ENCODE peak calls at places on chromosomes 2 and 18, in five cellular contexts. M is astrocyte; B is naive thymus-derived CD4-positive, alpha-beta T cell; J is WERI-Rb-1; U is mammary epithelial cell. O is an unnamed sample.

GRCh38 chr2:203873921-203874631 is 6.5 kb downstream of the CTLA4 start:
- DNase-seq in J (no peak), M (no peak), U (peak; percentile 50), B (no peak), O (no peak)

GRCh38 chr2:105929506-105929905 is 184.8 kb downstream of the NCK2 start:
- DNase-seq in B (no peak), U (no peak), M (no peak), J (no peak), O (no peak)

GRCh38 chr2:46187112-46187618 is 110.0 kb upstream of the EPAS1 start:
- DNase-seq in J (no peak), U (peak; percentile 49), M (peak; percentile 49), B (no peak), O (no peak)

GRCh38 chr2:224085246-224085645 is 46.2 kb upstream of the SERPINE2 start:
- DNase-seq in J (no peak), M (peak; percentile 68), U (peak; percentile 71), B (no peak), O (no peak)

GRCh38 chr2:101463458-101463857 is 11.5 kb downstream of the RFX8 start:
- DNase-seq in J (no peak), U (no peak), B (no peak), M (no peak), O (no peak)

GRCh38 chr2:162072976-162073775 is 839 bp downstream of the DPP4 start:
- DNase-seq in U (no peak), B (no peak), J (peak; percentile 18), M (no peak), O (no peak)

GRCh38 chr2:88131201-88131998 is 3.5 kb upstream of the FABP1 start:
- DNase-seq in B (no peak), M (no peak), J (no peak), U (no peak), O (no peak)

GRCh38 chr2:197515798-197516761 is at the start of gene MOB4:
- DNase-seq in B (peak; percentile 94), U (peak; percentile 93), M (peak; percentile 82), J (peak; percentile 96), O (peak; percentile 95)

GRCh38 chr2:20525041-20526035 is 78.5 kb downstream of the RHOB start:
- DNase-seq in U (peak; percentile 44), J (no peak), B (no peak), M (peak; percentile 32), O (peak; percentile 82)

GRCh38 chr2:22904126-22904684 is 480.8 kb upstream of the KLHL29 start:
- DNase-seq in U (no peak), M (no peak), J (peak; percentile 74), B (no peak), O (no peak)

GRCh38 chr2:215870088-215870490 is 143.3 kb downstream of the MREG start:
- DNase-seq in M (peak; percentile 63), B (no peak), J (no peak), U (peak; percentile 71), O (no peak)

GRCh38 chr2:216590780-216591179 is 42.4 kb upstream of the IGFBP2 start:
- DNase-seq in U (no peak), B (no peak), M (no peak), J (peak; percentile 65), O (peak; percentile 19)

GRCh38 chr2:174331731-174332606 is 2.8 kb upstream of the SP9 start:
- DNase-seq in J (peak; percentile 79), M (no peak), B (no peak), U (no peak), O (no peak)

GRCh38 chr2:226644342-226644957 is 155.2 kb downstream of the IRS1 start:
- DNase-seq in M (peak; percentile 82), U (no peak), B (no peak), J (no peak), O (no peak)

GRCh38 chr2:86337235-86338099 is at the start of gene REEP1:
- DNase-seq in J (peak; percentile 40), B (no peak), U (peak; percentile 28), M (no peak), O (peak; percentile 64)

GRCh38 chr2:28316546-28317335 is 75.9 kb upstream of the FOSL2 start:
- DNase-seq in U (no peak), J (no peak), M (no peak), B (no peak), O (no peak)

GRCh38 chr2:128427356-128427755 is 108.7 kb upstream of the HS6ST1 start:
- DNase-seq in B (no peak), M (no peak), U (no peak), J (peak; percentile 2), O (no peak)

GRCh38 chr2:223933098-223933800 is 11.9 kb downstream of the WDFY1 start:
- DNase-seq in U (no peak), M (no peak), B (no peak), J (no peak), O (no peak)

GRCh38 chr18:4544131-4544530 is 89.0 kb upstream of the DLGAP1 start:
- DNase-seq in B (no peak), U (no peak), J (no peak), M (no peak), O (no peak)

GRCh38 chr18:35267809-35268208 is 22.2 kb downstream of the ZSCAN30 start:
- DNase-seq in U (no peak), B (no peak), J (no peak), M (no peak), O (no peak)

GRCh38 chr2:124699001-124699565 is 674.0 kb downstream of the CNTNAP5 start:
- DNase-seq in U (no peak), B (no peak), M (no peak), J (peak; percentile 54), O (no peak)

GRCh38 chr2:62149708-62150107 is 46.2 kb upstream of the B3GNT2 start:
- DNase-seq in M (peak; percentile 93), B (no peak), U (peak; percentile 96), J (no peak), O (no peak)

GRCh38 chr2:191831410-191831994 is 15.4 kb downstream of the CAVIN2 start:
- DNase-seq in U (no peak), B (no peak), M (no peak), J (no peak), O (no peak)

GRCh38 chr2:128197059-128197458 is 106.1 kb downstream of the UGGT1 start:
- DNase-seq in M (no peak), J (no peak), U (no peak), B (no peak), O (no peak)

GRCh38 chr18:48541026-48541746 is 2.4 kb downstream of the CTIF start:
- DNase-seq in B (peak; percentile 23), M (peak; percentile 76), U (peak; percentile 80), J (peak; percentile 82), O (peak; percentile 60)

GRCh38 chr2:36060133-36060532 is 295.4 kb upstream of the CRIM1 start:
- DNase-seq in M (no peak), U (no peak), J (no peak), B (no peak), O (no peak)

GRCh38 chr18:58970943-58971799 is 106.5 kb downstream of the ZNF532 start:
- DNase-seq in J (peak; percentile 76), B (no peak), U (no peak), M (no peak), O (no peak)

GRCh38 chr18:39773656-39774055 is 2181.4 kb upstream of the PIK3C3 start:
- DNase-seq in B (no peak), J (no peak), M (peak; percentile 36), U (no peak), O (no peak)

GRCh38 chr2:241218131-241219029 is 29.9 kb downstream of the ANO7 start:
- DNase-seq in J (peak; percentile 55), U (peak; percentile 12), B (peak; percentile 38), M (no peak), O (no peak)

GRCh38 chr2:98088261-98088660 is 1.3 kb downstream of the VWA3B start:
- DNase-seq in U (no peak), B (no peak), M (no peak), J (no peak), O (no peak)

DNA sequence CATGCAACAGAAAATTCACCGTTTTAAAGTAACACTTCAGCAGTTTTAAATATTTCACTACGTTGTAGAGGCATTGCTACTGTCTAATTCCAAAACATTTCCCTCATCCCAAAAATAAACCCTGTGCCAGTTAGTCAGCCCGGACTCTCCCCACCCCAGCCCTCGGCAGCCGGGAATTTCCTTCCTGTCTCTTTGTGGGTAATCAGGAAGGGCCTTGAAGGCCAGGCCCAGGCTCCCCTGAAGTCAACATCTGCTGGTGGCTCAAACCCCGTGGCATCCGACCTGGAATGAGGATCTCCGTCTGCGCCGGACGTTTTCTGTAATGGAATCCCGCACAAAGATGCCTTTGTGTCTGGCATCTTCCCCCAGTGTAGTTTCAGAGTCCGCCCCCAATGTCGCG is 219.6 kb downstream of the SNTG2 start:
- DNase-seq in M (no peak), J (no peak), U (no peak), B (no peak), O (no peak)
- H3K9me3 ChIP-seq in M (peaks cover 6% of the 10 kb centered on the region), J (peaks cover 7% of the 10 kb centered on the region), U (peaks cover 9% of the 10 kb centered on the region), B (no peaks in the 10 kb centered on the region), O (no peaks in the 10 kb centered on the region)

GRCh38 chr2:99127999-99128398 is 13.5 kb upstream of the C2orf15 start:
- DNase-seq in B (no peak), U (no peak), M (no peak), J (no peak), O (no peak)
- H3K9me3 ChIP-seq in B (peaks cover 7% of the 10 kb centered on the region), U (no peaks in the 10 kb centered on the region), M (no peaks in the 10 kb centered on the region), J (peaks cover 2% of the 10 kb centered on the region), O (peaks cover 5% of the 10 kb centered on the region)

GRCh38 chr2:212864186-212864585 is 287.2 kb downstream of the IKZF2 start:
- DNase-seq in M (no peak), B (no peak), U (no peak), J (no peak), O (no peak)
- H3K9me3 ChIP-seq in M (peaks cover 7% of the 10 kb centered on the region), B (peaks cover 7% of the 10 kb centered on the region), U (peaks cover 7% of the 10 kb centered on the region), J (peaks cover 15% of the 10 kb centered on the region), O (peaks cover 5% of the 10 kb centered on the region)

GRCh38 chr2:136205615-136206014 is 87.7 kb upstream of the CXCR4 start:
- DNase-seq in M (no peak), B (no peak), U (no peak), J (no peak), O (no peak)
- H3K9me3 ChIP-seq in M (no peaks in the 10 kb centered on the region), B (peaks cover 4% of the 10 kb centered on the region), U (no peaks in the 10 kb centered on the region), J (no peaks in the 10 kb centered on the region), O (no peaks in the 10 kb centered on the region)

DNA sequence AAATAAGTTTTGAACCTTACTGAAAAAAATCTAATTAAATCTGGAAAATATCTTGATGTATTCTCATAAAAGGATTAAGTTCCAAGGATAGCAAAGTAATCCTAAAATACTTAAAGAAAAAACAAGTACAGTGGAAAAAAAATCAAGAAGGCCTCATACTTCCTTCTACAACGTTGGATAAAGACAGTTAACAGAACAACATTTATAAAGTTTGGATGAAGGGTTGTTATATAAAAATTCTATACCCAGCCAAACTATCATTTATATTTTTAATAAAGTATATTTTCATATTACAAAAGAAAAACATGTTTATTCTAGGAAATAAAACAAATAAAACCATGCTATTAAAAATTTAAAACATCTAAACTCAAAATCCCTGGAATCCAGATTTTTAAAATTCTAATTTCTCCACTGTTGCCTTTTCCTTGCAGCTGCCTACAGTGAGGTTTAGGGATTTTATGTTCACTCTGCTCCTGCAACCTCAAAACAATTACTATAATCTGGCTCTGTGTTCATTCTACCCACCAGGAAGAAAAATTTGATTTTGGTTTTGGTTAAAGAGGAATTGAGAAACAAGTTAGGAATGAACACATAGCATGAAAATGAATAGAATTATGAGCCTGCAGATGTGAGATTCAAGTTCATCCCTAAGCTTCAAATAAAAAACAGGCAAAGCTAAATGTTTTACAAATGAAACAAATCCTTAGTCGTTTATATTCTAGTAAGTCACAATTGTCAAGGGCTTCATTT is 142.8 kb downstream of the LPIN1 start:
- DNase-seq in M (no peak), B (no peak), J (no peak), U (no peak), O (no peak)
- H3K9me3 ChIP-seq in M (peaks cover 4% of the 10 kb centered on the region), B (peaks cover 7% of the 10 kb centered on the region), J (peaks cover 21% of the 10 kb centered on the region), U (peaks cover 5% of the 10 kb centered on the region), O (no peaks in the 10 kb centered on the region)